ENCODE peak calls at places on chromosome 6, in five cellular contexts. M is SJSA1, B is mammary epithelial cell, C is GM23338, D is heart right ventricle. O is an unnamed sample.

GRCh38 chr6:149028767-149029405 is 282.1 kb downstream of the UST start:
- DNase-seq in C (peak; percentile 90), B (peak; percentile 61), D (no peak), M (peak; percentile 72), O (peak; percentile 80)

GRCh38 chr6:37690964-37691735 is 6.5 kb downstream of the MDGA1 start:
- DNase-seq in B (peak; percentile 31), D (no peak), C (no peak), M (peak; percentile 34), O (no peak)

GRCh38 chr6:111721677-111722219 is 116.1 kb upstream of the TRAF3IP2 start:
- DNase-seq in B (no peak), D (peak; percentile 20), C (peak; percentile 75), M (peak; percentile 26), O (no peak)

GRCh38 chr6:155247618-155248017 is 16.2 kb upstream of the CLDN20 start:
- DNase-seq in D (no peak), B (peak; percentile 26), M (peak; percentile 70), C (peak; percentile 80), O (no peak)

GRCh38 chr6:128932061-128932460 is 49.1 kb downstream of the LAMA2 start:
- DNase-seq in B (peak; percentile 67), D (no peak), C (no peak), M (no peak), O (no peak)

GRCh38 chr6:128500017-128500416 is 20.4 kb downstream of the PTPRK start:
- DNase-seq in D (no peak), C (no peak), B (no peak), M (no peak), O (no peak)

GRCh38 chr6:23445157-23445710 is 680.8 kb upstream of the NRSN1 start:
- DNase-seq in B (no peak), C (no peak), M (no peak), D (peak; percentile 6), O (no peak)

GRCh38 chr6:169722362-169723199 is 1.7 kb downstream of the PHF10 start:
- DNase-seq in D (peak; percentile 39), M (peak; percentile 47), C (peak; percentile 66), B (peak; percentile 86), O (peak; percentile 39)

GRCh38 chr6:128981716-128982115 is 98.8 kb downstream of the LAMA2 start:
- DNase-seq in C (no peak), B (peak; percentile 34), M (no peak), D (no peak), O (no peak)

GRCh38 chr6:106849676-106850332 is 124.7 kb downstream of the CD24 start:
- DNase-seq in D (no peak), B (no peak), C (no peak), M (no peak), O (no peak)

GRCh38 chr6:134853111-134854055 is 96.5 kb downstream of the ALDH8A1 start:
- DNase-seq in C (no peak), D (no peak), B (peak; percentile 64), M (no peak), O (no peak)

GRCh38 chr6:24666097-24666615 is 543 bp downstream of the TDP2 start:
- DNase-seq in D (peak; percentile 20), C (no peak), M (no peak), B (no peak), O (no peak)

DNA sequence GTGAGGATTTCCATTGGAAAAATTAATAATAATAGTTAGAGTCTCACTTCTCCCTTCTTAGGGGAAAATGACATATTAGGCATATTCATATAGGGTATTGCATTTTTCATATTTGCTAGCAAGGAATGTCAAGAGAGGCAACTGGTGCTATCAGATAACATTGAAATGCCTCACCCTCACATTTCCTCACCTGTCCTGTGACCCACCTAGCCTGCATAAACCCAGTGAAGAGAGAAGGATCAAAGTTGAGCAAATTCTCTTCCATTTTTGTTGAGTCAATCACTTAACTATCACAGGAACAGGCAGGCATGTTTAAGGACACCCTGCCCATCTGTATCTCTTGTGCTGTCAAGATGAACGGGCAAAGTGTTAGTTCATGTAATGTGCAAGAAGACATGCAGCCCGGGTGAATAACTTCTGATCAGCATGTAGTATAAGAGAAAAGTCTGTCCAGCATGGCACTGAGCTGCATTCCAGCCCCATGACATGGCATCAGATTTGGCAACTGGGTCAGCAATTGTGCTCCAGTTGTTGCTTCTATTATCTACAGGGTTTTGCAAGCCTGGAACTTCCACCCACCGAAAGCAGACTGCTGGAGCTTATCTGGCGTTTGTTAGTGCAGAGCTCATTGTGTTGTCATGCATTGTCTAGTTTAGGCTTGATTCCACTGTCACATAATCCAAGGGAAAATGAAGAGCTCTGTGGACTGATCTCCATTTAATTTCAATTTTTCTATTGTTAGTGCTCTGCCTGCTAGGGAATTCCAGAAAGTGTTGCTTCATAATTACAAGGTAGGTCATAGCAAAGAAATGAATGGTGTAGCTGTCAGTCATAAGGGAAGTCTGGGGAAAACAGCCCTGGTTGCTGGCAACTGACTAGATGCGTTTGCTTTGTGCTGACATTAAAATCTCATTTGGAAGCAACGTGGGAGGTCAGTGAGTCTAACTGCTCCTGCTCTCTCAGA is 138.4 kb upstream of the TNFAIP3 start:
- DNase-seq in C (no peak), D (no peak), M (peak; percentile 69), B (peak; percentile 99), O (peak; percentile 44)
- H3K27ac ChIP-seq in C (no peak overlapping the region), D (peak overlapping the region; percentile 70), M (peak overlapping the region; percentile 71), B (peak overlapping the region; percentile 91), O (peak overlapping the region; percentile 52)

GRCh38 chr6:12051861-12052368 is 39.8 kb downstream of the HIVEP1 start:
- DNase-seq in D (no peak), B (no peak), M (peak; percentile 42), C (no peak), O (no peak)
- H3K27ac ChIP-seq in D (no peak overlapping the region), B (no peak overlapping the region), M (peak overlapping the region; percentile 2), C (no peak overlapping the region), O (no peak overlapping the region)

DNA sequence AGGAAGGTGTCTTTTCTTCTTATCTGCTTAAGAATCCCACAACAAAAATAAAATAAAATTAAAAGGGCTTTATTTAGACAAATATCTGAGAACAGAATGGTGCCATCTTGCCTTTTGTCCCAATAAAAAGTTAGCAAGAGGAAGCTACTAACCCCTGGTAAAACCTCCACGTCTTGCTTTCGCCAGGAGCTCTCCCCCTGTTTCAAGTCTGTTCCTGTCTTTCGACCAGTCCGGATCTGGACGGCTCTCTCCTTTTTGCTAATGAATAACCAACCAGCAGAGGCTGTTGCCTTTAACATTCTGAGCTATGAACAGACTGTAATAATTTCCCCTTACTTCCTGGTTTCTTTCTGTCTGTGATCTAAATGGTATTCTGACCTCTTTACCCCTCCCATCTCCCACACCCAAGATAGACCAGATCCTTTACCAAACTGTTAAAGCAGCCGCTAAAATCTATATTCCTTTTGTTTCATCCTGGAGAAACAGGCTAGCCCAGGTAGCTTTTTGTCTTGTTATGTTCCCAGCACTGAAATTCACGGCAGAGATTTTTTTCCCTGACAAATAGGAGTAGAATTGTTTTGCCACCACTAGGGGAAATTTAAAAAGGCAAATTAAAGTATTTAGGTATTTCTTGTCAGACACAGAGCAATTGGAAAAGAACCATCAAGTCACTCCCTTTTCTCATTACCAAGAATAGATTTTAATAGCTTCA is at the start of gene FRK:
- DNase-seq in D (no peak), C (peak; percentile 49), B (peak; percentile 92), M (peak; percentile 44), O (no peak)
- H3K27ac ChIP-seq in D (peak within 1 kb of the TSS; percentile 70), C (no peak within 1 kb of the TSS), B (peak within 1 kb of the TSS; percentile 84), M (peak within 1 kb of the TSS; percentile 27), O (peak within 1 kb of the TSS; percentile 70)

GRCh38 chr6:43855247-43855646 is 85.2 kb downstream of the VEGFA start:
- DNase-seq in B (no peak), C (no peak), M (no peak), D (no peak), O (no peak)
- H3K27ac ChIP-seq in B (no peak overlapping the region), C (no peak overlapping the region), M (no peak overlapping the region), D (no peak overlapping the region), O (no peak overlapping the region)

O was measured in heart left ventricle.